ENCODE peak calls at places on chromosome X, in four cellular contexts. One of them, this sample, is unnamed.

GRCh38 chrX:150694738-150695410 is 1.7 kb downstream of the MTMR1 start:
- DNase-seq in NCI-H1105: no peak
- DNase-seq in globus pallidus: no peak
- DNase-seq in islet precursor cell: no peak
- DNase-seq in this sample: no peak

GRCh38 chrX:74160816-74161215 is 143.2 kb upstream of the ZCCHC13 start:
- DNase-seq in NCI-H1105: no peak
- DNase-seq in globus pallidus: no peak
- DNase-seq in islet precursor cell: no peak
- DNase-seq in this sample: no peak

GRCh38 chrX:136189222-136189621 is 41.9 kb downstream of the FHL1 start:
- DNase-seq in NCI-H1105: no peak
- DNase-seq in globus pallidus: no peak
- DNase-seq in islet precursor cell: no peak
- DNase-seq in this sample: no peak

GRCh38 chrX:121103381-121103780 is 56.0 kb downstream of the GLUD2 start:
- DNase-seq in NCI-H1105: no peak
- DNase-seq in globus pallidus: no peak
- DNase-seq in islet precursor cell: no peak
- DNase-seq in this sample: no peak

GRCh38 chrX:20595928-20596550 is 329.3 kb upstream of the RPS6KA3 start:
- DNase-seq in NCI-H1105: no peak
- DNase-seq in globus pallidus: no peak
- DNase-seq in islet precursor cell: peak; percentile 81
- DNase-seq in this sample: no peak

GRCh38 chrX:63889001-63889400 is 104.0 kb upstream of the ARHGEF9 start:
- DNase-seq in NCI-H1105: no peak
- DNase-seq in globus pallidus: no peak
- DNase-seq in islet precursor cell: no peak
- DNase-seq in this sample: no peak

GRCh38 chrX:48910926-48911406 is 480 bp downstream of the SLC35A2 start:
- DNase-seq in NCI-H1105: no peak
- DNase-seq in globus pallidus: no peak
- DNase-seq in islet precursor cell: no peak
- DNase-seq in this sample: no peak

GRCh38 chrX:25144043-25144940 is 128.5 kb upstream of the ARX start:
- DNase-seq in NCI-H1105: peak; percentile 23
- DNase-seq in globus pallidus: peak; percentile 20
- DNase-seq in islet precursor cell: peak; percentile 65
- DNase-seq in this sample: peak; percentile 25

GRCh38 chrX:49079489-49080428 is at the start of gene WDR45:
- DNase-seq in NCI-H1105: peak; percentile 28
- DNase-seq in globus pallidus: peak; percentile 66
- DNase-seq in islet precursor cell: peak; percentile 83
- DNase-seq in this sample: peak; percentile 21

GRCh38 chrX:15761564-15762191 is 23.6 kb downstream of the CA5B start:
- DNase-seq in NCI-H1105: no peak
- DNase-seq in globus pallidus: peak; percentile 48
- DNase-seq in islet precursor cell: no peak
- DNase-seq in this sample: peak; percentile 0

GRCh38 chrX:11944486-11944885 is 186.4 kb downstream of the MSL3 start:
- DNase-seq in NCI-H1105: no peak
- DNase-seq in globus pallidus: no peak
- DNase-seq in islet precursor cell: peak; percentile 77
- DNase-seq in this sample: peak; percentile 62

GRCh38 chrX:120741452-120741851 is 111.6 kb upstream of the C1GALT1C1 start:
- DNase-seq in NCI-H1105: no peak
- DNase-seq in globus pallidus: no peak
- DNase-seq in islet precursor cell: no peak
- DNase-seq in this sample: no peak

This sample was measured in NCI-H1092.